ENCODE peak calls at places on chromosomes 16 and 17, in four cellular contexts. G, T, A and O are unnamed samples.

GRCh38 chr16:11361043-11361442 is 15.8 kb downstream of the RMI2 start:
- DNase-seq in A (no peak), T (no peak), G (peak), O (no peak)

GRCh38 chr17:30520436-30520835 is 43.2 kb downstream of the GOSR1 start:
- DNase-seq in T (peak), G (peak), A (no peak), O (peak)

GRCh38 chr17:64772845-64773299 is 110.8 kb upstream of the SMURF2 start:
- DNase-seq in G (no peak), T (no peak), A (no peak), O (no peak)

GRCh38 chr17:75854111-75854748 is 905 bp downstream of the WBP2 start:
- DNase-seq in G (peak), A (no peak), T (peak), O (no peak)

GRCh38 chr17:3916013-3916696 is at the start of gene P2RX1:
- DNase-seq in A (no peak), G (no peak), T (no peak), O (no peak)

GRCh38 chr16:31214705-31215286 is 877 bp downstream of the TRIM72 start:
- DNase-seq in G (no peak), A (no peak), T (no peak), O (no peak)

GRCh38 chr17:74280093-74280513 is 6.1 kb downstream of the DNAI2 start:
- DNase-seq in T (no peak), G (no peak), A (no peak), O (no peak)

GRCh38 chr16:78506372-78507193 is 407.1 kb downstream of the WWOX start:
- DNase-seq in A (no peak), G (peak), T (no peak), O (no peak)

GRCh38 chr17:43713494-43714162 is 45.0 kb downstream of the SOST start:
- DNase-seq in G (no peak), T (no peak), A (peak), O (no peak)

GRCh38 chr17:78828470-78829185 is 12.0 kb downstream of the USP36 start:
- DNase-seq in A (no peak), G (peak), T (no peak), O (no peak)

GRCh38 chr16:23155445-23156049 is 6.3 kb upstream of the USP31 start:
- DNase-seq in A (no peak), T (no peak), G (peak), O (no peak)

GRCh38 chr16:21656795-21657768 is 4.7 kb upstream of the IGSF6 start:
- DNase-seq in G (peak), A (no peak), T (peak), O (peak)

GRCh38 chr16:4752351-4753100 is 14.4 kb downstream of the ZNF500 start:
- DNase-seq in A (no peak), T (no peak), G (no peak), O (no peak)

GRCh38 chr16:78140818-78141466 is 41.5 kb downstream of the WWOX start:
- DNase-seq in T (no peak), G (no peak), A (no peak), O (no peak)

GRCh38 chr17:47714773-47715396 is 18.2 kb upstream of the TBX21 start:
- DNase-seq in A (no peak), T (no peak), G (no peak), O (no peak)

GRCh38 chr17:62703269-62703775 is 75.9 kb downstream of the MRC2 start:
- DNase-seq in T (no peak), A (no peak), G (peak), O (no peak)

GRCh38 chr17:9899280-9900018 is 5.6 kb downstream of the RCVRN start:
- DNase-seq in A (no peak), G (no peak), T (no peak), O (no peak)

GRCh38 chr16:66605177-66605999 is 884 bp downstream of the CMTM3 start:
- DNase-seq in T (no peak), G (peak), A (no peak), O (no peak)